ENCODE peak calls at places on chromosomes 1 and 21, in nine cellular contexts. G, B, O, D, N, M, H, I and J are unnamed samples.

GRCh38 chr1:206513312-206514111 is 6.2 kb downstream of the RASSF5 start:
- DNase-seq in G (no peak), B (no peak), O (peak), D (peak), N (peak), M (peak), H (no peak), I (no peak), J (no peak)

GRCh38 chr1:81329061-81329460 is 471.7 kb upstream of the ADGRL2 start:
- DNase-seq in G (no peak), B (no peak), O (no peak), D (no peak), N (no peak), M (no peak), H (no peak), I (no peak), J (no peak)

GRCh38 chr1:204293605-204294365 is 65.9 kb downstream of the PLEKHA6 start:
- DNase-seq in G (no peak), B (no peak), O (no peak), D (no peak), N (no peak), M (peak), H (no peak), I (no peak), J (no peak)

GRCh38 chr1:16434501-16434900 is 2.7 kb downstream of the SPATA21 start:
- DNase-seq in G (no peak), B (no peak), O (no peak), D (no peak), N (no peak), M (no peak), H (no peak), I (no peak), J (no peak)

GRCh38 chr21:31142600-31142999 is 104.3 kb upstream of the KRTAP19-8 start:
- DNase-seq in G (no peak), B (no peak), O (no peak), D (no peak), N (no peak), M (no peak), H (no peak), I (no peak), J (no peak)

GRCh38 chr1:53553734-53554509 is 94.7 kb downstream of the DMRTB1 start:
- DNase-seq in G (peak), B (no peak), O (no peak), D (peak), N (no peak), M (no peak), H (no peak), I (peak), J (no peak)

GRCh38 chr1:151819227-151819835 is 12.3 kb downstream of the RORC start:
- DNase-seq in G (no peak), B (no peak), O (no peak), D (no peak), N (no peak), M (no peak), H (no peak), I (no peak), J (no peak)

GRCh38 chr1:180765156-180765555 is 133.3 kb downstream of the XPR1 start:
- DNase-seq in G (no peak), B (no peak), O (no peak), D (no peak), N (no peak), M (peak), H (no peak), I (no peak), J (no peak)

GRCh38 chr1:232367293-232367692 is 262.6 kb downstream of the SIPA1L2 start:
- DNase-seq in G (no peak), B (no peak), O (no peak), D (no peak), N (no peak), M (no peak), H (no peak), I (no peak), J (no peak)

GRCh38 chr1:35452086-35452485 is 105.1 kb downstream of the KIAA0319L start:
- DNase-seq in G (no peak), B (no peak), O (no peak), D (no peak), N (peak), M (peak), H (no peak), I (no peak), J (no peak)

GRCh38 chr1:185837711-185838110 is 103.5 kb downstream of the HMCN1 start:
- DNase-seq in G (no peak), B (no peak), O (no peak), D (no peak), N (no peak), M (no peak), H (no peak), I (no peak), J (no peak)

GRCh38 chr1:20390589-20391331 is 95.2 kb downstream of the CAMK2N1 start:
- DNase-seq in G (no peak), B (no peak), O (no peak), D (no peak), N (no peak), M (no peak), H (no peak), I (no peak), J (no peak)

GRCh38 chr1:29826646-29827045 is 590.3 kb downstream of the PTPRU start:
- DNase-seq in G (no peak), B (no peak), O (no peak), D (no peak), N (no peak), M (no peak), H (no peak), I (no peak), J (no peak)

GRCh38 chr1:25571522-25571970 is 28.1 kb downstream of the LDLRAP1 start:
- DNase-seq in G (no peak), B (no peak), O (no peak), D (no peak), N (no peak), M (no peak), H (no peak), I (no peak), J (no peak)

GRCh38 chr1:33575324-33575879 is 103.0 kb downstream of the ZSCAN20 start:
- DNase-seq in G (no peak), B (no peak), O (no peak), D (no peak), N (no peak), M (no peak), H (no peak), I (no peak), J (no peak)

GRCh38 chr1:223732993-223733798 is 20.9 kb downstream of the CAPN2 start:
- DNase-seq in G (no peak), B (no peak), O (no peak), D (no peak), N (no peak), M (no peak), H (no peak), I (no peak), J (no peak)

GRCh38 chr1:231796141-231796540 is 169.6 kb downstream of the DISC1 start:
- DNase-seq in G (no peak), B (no peak), O (no peak), D (no peak), N (no peak), M (no peak), H (no peak), I (no peak), J (no peak)

GRCh38 chr1:199098468-199098867 is 459.6 kb downstream of the PTPRC start:
- DNase-seq in G (no peak), B (no peak), O (no peak), D (no peak), N (no peak), M (no peak), H (no peak), I (no peak), J (no peak)

GRCh38 chr1:112396668-112397025 is 633 bp downstream of the CTTNBP2NL start:
- DNase-seq in G (no peak), B (no peak), O (no peak), D (no peak), N (peak), M (no peak), H (no peak), I (no peak), J (no peak)

GRCh38 chr1:55833452-55834160 is 618.4 kb upstream of the USP24 start:
- DNase-seq in G (no peak), B (no peak), O (no peak), D (no peak), N (peak), M (peak), H (no peak), I (no peak), J (no peak)

GRCh38 chr1:172646653-172647052 is 12.2 kb upstream of the FASLG start:
- DNase-seq in G (no peak), B (no peak), O (no peak), D (no peak), N (no peak), M (no peak), H (no peak), I (no peak), J (no peak)

GRCh38 chr1:231630558-231631205 is 4.1 kb downstream of the DISC1 start:
- DNase-seq in G (no peak), B (no peak), O (no peak), D (no peak), N (peak), M (peak), H (no peak), I (no peak), J (no peak)

GRCh38 chr1:89719502-89720306 is 86.8 kb downstream of the LRRC8C start:
- DNase-seq in G (peak), B (no peak), O (no peak), D (no peak), N (no peak), M (no peak), H (no peak), I (peak), J (no peak)

GRCh38 chr21:27581168-27581567 is 614.3 kb upstream of the ADAMTS5 start:
- DNase-seq in G (no peak), B (no peak), O (no peak), D (no peak), N (no peak), M (no peak), H (no peak), I (no peak), J (no peak)

GRCh38 chr1:205528887-205529825 is 24.7 kb downstream of the CDK18 start:
- DNase-seq in G (peak), B (peak), O (peak), D (peak), N (peak), M (peak), H (peak), I (peak), J (peak)

GRCh38 chr1:76210130-76210529 is 135.6 kb downstream of the ST6GALNAC3 start:
- DNase-seq in G (no peak), B (no peak), O (no peak), D (no peak), N (no peak), M (no peak), H (no peak), I (no peak), J (no peak)

GRCh38 chr1:32361674-32362473 is 411 bp downstream of the FAM229A start:
- DNase-seq in G (peak), B (no peak), O (peak), D (no peak), N (peak), M (no peak), H (no peak), I (peak), J (no peak)

GRCh38 chr1:17060129-17060868 is 6.5 kb upstream of the SDHB start:
- DNase-seq in G (no peak), B (no peak), O (no peak), D (no peak), N (no peak), M (no peak), H (no peak), I (no peak), J (no peak)

GRCh38 chr1:215523128-215523861 is 43.8 kb upstream of the KCTD3 start:
- DNase-seq in G (no peak), B (no peak), O (no peak), D (no peak), N (peak), M (no peak), H (no peak), I (no peak), J (peak)

GRCh38 chr1:203492486-203493130 is 1.3 kb upstream of the OPTC start:
- DNase-seq in G (no peak), B (no peak), O (no peak), D (no peak), N (no peak), M (no peak), H (no peak), I (no peak), J (no peak)

GRCh38 chr1:41110721-41111120 is 89.2 kb upstream of the SLFNL1 start:
- DNase-seq in G (no peak), B (no peak), O (no peak), D (no peak), N (no peak), M (no peak), H (no peak), I (no peak), J (no peak)

GRCh38 chr1:53083636-53084588 is 21.9 kb downstream of the PODN start:
- DNase-seq in G (no peak), B (no peak), O (no peak), D (no peak), N (no peak), M (no peak), H (no peak), I (no peak), J (no peak)

GRCh38 chr1:30451532-30452125 is 271.8 kb downstream of the MATN1 start:
- DNase-seq in G (no peak), B (no peak), O (no peak), D (no peak), N (peak), M (no peak), H (no peak), I (no peak), J (no peak)

GRCh38 chr1:51630393-51630792 is 13.5 kb downstream of the OSBPL9 start:
- DNase-seq in G (no peak), B (no peak), O (no peak), D (no peak), N (no peak), M (no peak), H (no peak), I (no peak), J (no peak)

GRCh38 chr1:211735208-211736170 is 60.1 kb upstream of the NEK2 start:
- DNase-seq in G (no peak), B (no peak), O (peak), D (no peak), N (peak), M (peak), H (no peak), I (no peak), J (no peak)

GRCh38 chr1:2344744-2345296 is 46.5 kb downstream of the MORN1 start:
- DNase-seq in G (no peak), B (no peak), O (peak), D (no peak), N (no peak), M (no peak), H (no peak), I (no peak), J (no peak)

GRCh38 chr1:224238756-224239155 is 55.7 kb downstream of the DEGS1 start:
- DNase-seq in G (no peak), B (no peak), O (no peak), D (no peak), N (no peak), M (no peak), H (no peak), I (no peak), J (no peak)

GRCh38 chr21:25133939-25134338 is 473.3 kb downstream of the MRPL39 start:
- DNase-seq in G (no peak), B (no peak), O (no peak), D (no peak), N (no peak), M (no peak), H (no peak), I (no peak), J (no peak)

GRCh38 chr1:61486783-61487505 is 238.0 kb downstream of the TM2D1 start:
- DNase-seq in G (no peak), B (no peak), O (no peak), D (no peak), N (no peak), M (no peak), H (no peak), I (no peak), J (no peak)